ENCODE peak calls at places on chromosome 17, in four cellular contexts. One of them, this sample, is unnamed.

GRCh38 chr17:74839955-74840354 is 19.7 kb downstream of the GRIN2C start:
- DNase-seq in K562: no peak
- DNase-seq in AG04450: no peak
- DNase-seq in heart right ventricle: no peak
- DNase-seq in this sample: no peak

GRCh38 chr17:59373879-59374495 is 42.5 kb downstream of the YPEL2 start:
- DNase-seq in K562: no peak
- DNase-seq in AG04450: no peak
- DNase-seq in heart right ventricle: peak
- DNase-seq in this sample: no peak

GRCh38 chr17:37368577-37368976 is 7.2 kb upstream of the C17orf78 start:
- DNase-seq in K562: no peak
- DNase-seq in AG04450: no peak
- DNase-seq in heart right ventricle: no peak
- DNase-seq in this sample: peak

GRCh38 chr17:64982139-64982802 is 63.0 kb upstream of the LRRC37A3 start:
- DNase-seq in K562: no peak
- DNase-seq in AG04450: no peak
- DNase-seq in heart right ventricle: no peak
- DNase-seq in this sample: no peak

GRCh38 chr17:74682442-74683190 is 30.1 kb downstream of the CD300LF start:
- DNase-seq in K562: no peak
- DNase-seq in AG04450: no peak
- DNase-seq in heart right ventricle: no peak
- DNase-seq in this sample: no peak

GRCh38 chr17:15660077-15660476 is 24.0 kb downstream of the TRIM16 start:
- DNase-seq in K562: no peak
- DNase-seq in AG04450: no peak
- DNase-seq in heart right ventricle: peak
- DNase-seq in this sample: no peak

GRCh38 chr17:74757931-74758845 is 9.8 kb downstream of the NHERF1 start:
- DNase-seq in K562: no peak
- DNase-seq in AG04450: no peak
- DNase-seq in heart right ventricle: no peak
- DNase-seq in this sample: peak

GRCh38 chr17:59355695-59356323 is 24.4 kb downstream of the YPEL2 start:
- DNase-seq in K562: no peak
- DNase-seq in AG04450: no peak
- DNase-seq in heart right ventricle: no peak
- DNase-seq in this sample: no peak

GRCh38 chr17:40179923-40180659 is 2.8 kb downstream of the RAPGEFL1 start:
- DNase-seq in K562: no peak
- DNase-seq in AG04450: no peak
- DNase-seq in heart right ventricle: no peak
- DNase-seq in this sample: no peak

GRCh38 chr17:5615476-5615875 is 31.2 kb upstream of the NLRP1 start:
- DNase-seq in K562: no peak
- DNase-seq in AG04450: no peak
- DNase-seq in heart right ventricle: no peak
- DNase-seq in this sample: no peak

GRCh38 chr17:78781339-78782304 is at the start of gene CYTH1:
- DNase-seq in K562: no peak
- DNase-seq in AG04450: no peak
- DNase-seq in heart right ventricle: no peak
- DNase-seq in this sample: peak

GRCh38 chr17:44757045-44757917 is 1.5 kb upstream of the ADAM11 start:
- DNase-seq in K562: no peak
- DNase-seq in AG04450: no peak
- DNase-seq in heart right ventricle: peak
- DNase-seq in this sample: no peak

GRCh38 chr17:45288825-45289224 is 26.9 kb upstream of the SPATA32 start:
- DNase-seq in K562: no peak
- DNase-seq in AG04450: no peak
- DNase-seq in heart right ventricle: peak
- DNase-seq in this sample: no peak

GRCh38 chr17:57954421-57955182 is 610 bp downstream of the CUEDC1 start:
- DNase-seq in K562: no peak
- DNase-seq in AG04450: no peak
- DNase-seq in heart right ventricle: peak
- DNase-seq in this sample: peak

GRCh38 chr17:47733414-47734288 is 615 bp downstream of the TBX21 start:
- DNase-seq in K562: no peak
- DNase-seq in AG04450: no peak
- DNase-seq in heart right ventricle: no peak
- DNase-seq in this sample: peak

GRCh38 chr17:32100971-32101631 is 41.2 kb upstream of the RHOT1 start:
- DNase-seq in K562: no peak
- DNase-seq in AG04450: no peak
- DNase-seq in heart right ventricle: no peak
- DNase-seq in this sample: no peak

GRCh38 chr17:33234930-33235685 is 58.0 kb downstream of the ASIC2 start:
- DNase-seq in K562: peak
- DNase-seq in AG04450: peak
- DNase-seq in heart right ventricle: peak
- DNase-seq in this sample: no peak

GRCh38 chr17:66338937-66339336 is 36.5 kb downstream of the PRKCA start:
- DNase-seq in K562: no peak
- DNase-seq in AG04450: no peak
- DNase-seq in heart right ventricle: no peak
- DNase-seq in this sample: no peak

GRCh38 chr17:73689596-73690275 is 45.5 kb upstream of the SDK2 start:
- DNase-seq in K562: no peak
- DNase-seq in AG04450: no peak
- DNase-seq in heart right ventricle: no peak
- DNase-seq in this sample: no peak

GRCh38 chr17:57861000-57861736 is 11.3 kb upstream of the MRPS23 start:
- DNase-seq in K562: peak
- DNase-seq in AG04450: no peak
- DNase-seq in heart right ventricle: peak
- DNase-seq in this sample: no peak

GRCh38 chr17:32943206-32943605 is 15.3 kb downstream of the TMEM98 start:
- DNase-seq in K562: no peak
- DNase-seq in AG04450: no peak
- DNase-seq in heart right ventricle: no peak
- DNase-seq in this sample: no peak

GRCh38 chr17:79251824-79252223 is 177.2 kb downstream of the ENGASE start:
- DNase-seq in K562: no peak
- DNase-seq in AG04450: no peak
- DNase-seq in heart right ventricle: no peak
- DNase-seq in this sample: no peak

GRCh38 chr17:47192549-47192948 is 3.5 kb upstream of the CDC27 start:
- DNase-seq in K562: no peak
- DNase-seq in AG04450: no peak
- DNase-seq in heart right ventricle: no peak
- DNase-seq in this sample: no peak

GRCh38 chr17:58734040-58734439 is 21.6 kb upstream of the PPM1E start:
- DNase-seq in K562: no peak
- DNase-seq in AG04450: no peak
- DNase-seq in heart right ventricle: no peak
- DNase-seq in this sample: no peak

GRCh38 chr17:47847341-47848197 is 3.4 kb downstream of the SP6 start:
- DNase-seq in K562: no peak
- DNase-seq in AG04450: no peak
- DNase-seq in heart right ventricle: no peak
- DNase-seq in this sample: peak

GRCh38 chr17:76535788-76536510 is 1.6 kb downstream of the CYGB start:
- DNase-seq in K562: no peak
- DNase-seq in AG04450: no peak
- DNase-seq in heart right ventricle: no peak
- DNase-seq in this sample: no peak
- H3K4me3 ChIP-seq in K562: no peak
- H3K4me3 ChIP-seq in AG04450: no peak
- H3K4me3 ChIP-seq in heart right ventricle: peak
- H3K4me3 ChIP-seq in this sample: no peak

DNA sequence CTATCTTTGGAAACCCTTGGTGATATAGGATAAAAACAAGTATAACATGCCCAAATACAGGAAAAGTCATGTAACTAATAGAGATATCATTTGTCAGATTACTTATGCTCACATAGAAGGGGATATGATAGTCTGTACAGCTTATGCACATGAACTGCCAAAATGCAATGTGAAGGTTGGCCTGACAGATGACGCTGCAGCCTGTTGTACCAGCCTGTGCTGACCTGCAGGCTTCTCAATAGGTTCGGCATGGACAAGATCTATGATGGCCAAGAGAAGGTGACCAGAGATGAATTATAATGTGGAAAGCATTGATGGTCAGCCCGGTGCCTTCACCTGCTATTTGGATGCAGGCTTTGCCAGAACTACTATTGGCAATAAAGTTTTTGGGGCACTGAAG is 12.7 kb downstream of the WFIKKN2 start:
- DNase-seq in K562: no peak
- DNase-seq in AG04450: no peak
- DNase-seq in heart right ventricle: no peak
- DNase-seq in this sample: no peak
- TF ChIP-seq CTCF in K562: peak
- TF ChIP-seq CTCF in AG04450: no peak
- TF ChIP-seq CTCF in heart right ventricle: peak
- TF ChIP-seq CTCF in this sample: no peak

GRCh38 chr17:80584171-80584905 is 39.7 kb downstream of the RPTOR start:
- DNase-seq in K562: no peak
- DNase-seq in AG04450: no peak
- DNase-seq in heart right ventricle: no peak
- DNase-seq in this sample: no peak

GRCh38 chr17:80588687-80589086 is 44.0 kb downstream of the RPTOR start:
- DNase-seq in K562: no peak
- DNase-seq in AG04450: no peak
- DNase-seq in heart right ventricle: no peak
- DNase-seq in this sample: no peak

GRCh38 chr17:80585880-80586279 is 41.2 kb downstream of the RPTOR start:
- DNase-seq in K562: no peak
- DNase-seq in AG04450: no peak
- DNase-seq in heart right ventricle: no peak
- DNase-seq in this sample: no peak

GRCh38 chr17:80591788-80592187 is 47.1 kb downstream of the RPTOR start:
- DNase-seq in K562: no peak
- DNase-seq in AG04450: no peak
- DNase-seq in heart right ventricle: no peak
- DNase-seq in this sample: no peak

GRCh38 chr17:80586464-80587228 is 42.0 kb downstream of the RPTOR start:
- DNase-seq in K562: no peak
- DNase-seq in AG04450: peak
- DNase-seq in heart right ventricle: no peak
- DNase-seq in this sample: no peak
- H3K4me3 ChIP-seq in K562: no peak
- H3K4me3 ChIP-seq in AG04450: peak
- H3K4me3 ChIP-seq in heart right ventricle: no peak
- H3K4me3 ChIP-seq in this sample: no peak

GRCh38 chr17:28992202-28992601 is 13.6 kb downstream of the SEZ6 start:
- DNase-seq in K562: no peak
- DNase-seq in AG04450: no peak
- DNase-seq in heart right ventricle: no peak
- DNase-seq in this sample: no peak

GRCh38 chr17:28993645-28994426 is 12.0 kb downstream of the SEZ6 start:
- DNase-seq in K562: no peak
- DNase-seq in AG04450: no peak
- DNase-seq in heart right ventricle: no peak
- DNase-seq in this sample: no peak

GRCh38 chr17:28996554-28997096 is 9.2 kb downstream of the SEZ6 start:
- DNase-seq in K562: no peak
- DNase-seq in AG04450: no peak
- DNase-seq in heart right ventricle: no peak
- DNase-seq in this sample: no peak

GRCh38 chr17:28991779-28992178 is 14.1 kb downstream of the SEZ6 start:
- DNase-seq in K562: no peak
- DNase-seq in AG04450: no peak
- DNase-seq in heart right ventricle: no peak
- DNase-seq in this sample: no peak

GRCh38 chr17:28993013-28993600 is 12.7 kb downstream of the SEZ6 start:
- DNase-seq in K562: no peak
- DNase-seq in AG04450: no peak
- DNase-seq in heart right ventricle: no peak
- DNase-seq in this sample: no peak
- TF ChIP-seq CTCF in K562: no peak
- TF ChIP-seq CTCF in AG04450: no peak
- TF ChIP-seq CTCF in heart right ventricle: no peak
- TF ChIP-seq CTCF in this sample: no peak

DNA sequence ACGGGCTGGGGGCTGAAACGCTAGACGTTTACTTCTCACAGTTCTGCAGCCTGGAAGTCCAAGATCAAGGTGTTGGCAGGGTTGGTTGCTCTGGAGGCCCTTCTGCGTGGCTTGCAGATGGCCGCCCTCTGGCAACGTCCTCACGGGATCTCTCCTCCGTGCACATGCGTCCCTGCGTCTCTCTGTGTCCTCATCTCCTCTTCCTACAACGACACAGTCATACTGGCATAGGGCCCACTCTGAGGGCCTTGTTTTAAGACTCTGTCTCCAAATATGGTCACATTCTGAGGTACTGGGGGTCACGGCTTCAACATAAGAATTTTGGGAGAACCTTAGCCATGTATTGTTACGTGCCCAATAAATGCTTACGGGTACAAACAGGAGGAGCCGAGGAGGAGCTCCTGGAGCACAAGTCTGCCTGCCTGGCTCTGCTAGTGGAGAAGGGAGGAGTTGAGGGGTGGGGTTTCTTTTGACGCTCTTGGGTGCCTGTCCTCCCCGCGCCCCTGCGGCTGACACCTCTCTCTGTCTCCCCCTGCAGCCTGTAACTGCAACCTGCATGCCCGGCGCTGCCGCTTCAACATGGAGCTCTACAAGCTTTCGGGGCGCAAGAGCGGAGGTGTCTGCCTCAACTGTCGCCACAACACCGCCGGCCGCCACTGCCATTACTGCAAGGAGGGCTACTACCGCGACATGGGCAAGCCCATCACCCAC is 141.1 kb downstream of the NTN1 start:
- DNase-seq in K562: peak
- DNase-seq in AG04450: no peak
- DNase-seq in heart right ventricle: no peak
- DNase-seq in this sample: no peak
- H3K4me3 ChIP-seq in K562: no peak
- H3K4me3 ChIP-seq in AG04450: no peak
- H3K4me3 ChIP-seq in heart right ventricle: no peak
- H3K4me3 ChIP-seq in this sample: no peak

GRCh38 chr17:8632087-8632486 is 1.6 kb upstream of the MYH10 start:
- DNase-seq in K562: no peak
- DNase-seq in AG04450: no peak
- DNase-seq in heart right ventricle: no peak
- DNase-seq in this sample: no peak

GRCh38 chr17:8630227-8630801 is at the start of gene MYH10:
- DNase-seq in K562: no peak
- DNase-seq in AG04450: no peak
- DNase-seq in heart right ventricle: no peak
- DNase-seq in this sample: no peak

GRCh38 chr17:8630802-8631553 is 453 bp upstream of the MYH10 start:
- DNase-seq in K562: peak
- DNase-seq in AG04450: peak
- DNase-seq in heart right ventricle: peak
- DNase-seq in this sample: peak

GRCh38 chr17:8629371-8630226 is 926 bp downstream of the MYH10 start:
- DNase-seq in K562: peak
- DNase-seq in AG04450: no peak
- DNase-seq in heart right ventricle: peak
- DNase-seq in this sample: peak

GRCh38 chr17:8631554-8631877 is 991 bp upstream of the MYH10 start:
- DNase-seq in K562: no peak
- DNase-seq in AG04450: no peak
- DNase-seq in heart right ventricle: no peak
- DNase-seq in this sample: no peak
- TF ChIP-seq CTCF in K562: no peak
- TF ChIP-seq CTCF in AG04450: no peak
- TF ChIP-seq CTCF in heart right ventricle: no peak
- TF ChIP-seq CTCF in this sample: no peak